ENCODE peak calls at places on chromosomes 7 and 10, in four cellular contexts. J, G, M and S are unnamed samples.

GRCh38 chr10:22027666-22028238 is 24.2 kb upstream of the DNAJC1 start:
- DNase-seq in M (no peak), J (no peak), G (no peak), S (no peak)

GRCh38 chr10:96044686-96045085 is 1.3 kb downstream of the CCNJ start:
- DNase-seq in G (no peak), J (no peak), M (no peak), S (no peak)

GRCh38 chr7:34091330-34091917 is 186.1 kb downstream of the BMPER start:
- DNase-seq in J (peak), M (no peak), G (no peak), S (no peak)

GRCh38 chr10:4181690-4182089 is 396.7 kb upstream of the KLF6 start:
- DNase-seq in G (no peak), M (no peak), J (no peak), S (no peak)

GRCh38 chr10:55852850-55853249 is 508.2 kb downstream of the ZWINT start:
- DNase-seq in M (no peak), G (no peak), J (no peak), S (no peak)

GRCh38 chr10:42973411-42973810 is 103.5 kb upstream of the RET start:
- DNase-seq in G (peak), M (no peak), J (no peak), S (no peak)

GRCh38 chr10:81348003-81348402 is 527.0 kb upstream of the NRG3 start:
- DNase-seq in J (no peak), G (no peak), M (no peak), S (no peak)

GRCh38 chr7:106127984-106128780 is 16.1 kb upstream of the SYPL1 start:
- DNase-seq in J (no peak), G (no peak), M (no peak), S (no peak)

GRCh38 chr7:25926009-25926408 is 226.0 kb upstream of the NFE2L3 start:
- DNase-seq in M (no peak), J (no peak), G (no peak), S (no peak)

GRCh38 chr10:91511549-91512330 is 101.6 kb downstream of the HECTD2 start:
- DNase-seq in M (no peak), J (no peak), G (no peak), S (no peak)

GRCh38 chr7:74587435-74588126 is 69.9 kb upstream of the GTF2I start:
- DNase-seq in J (peak), G (peak), M (peak), S (no peak)

GRCh38 chr7:143395187-143396149 is 13.2 kb downstream of the EPHA1 start:
- DNase-seq in M (no peak), G (no peak), J (no peak), S (no peak)

GRCh38 chr7:5425507-5426225 is 2.0 kb upstream of the TNRC18 start:
- DNase-seq in G (peak), J (no peak), M (peak), S (peak)

DNA sequence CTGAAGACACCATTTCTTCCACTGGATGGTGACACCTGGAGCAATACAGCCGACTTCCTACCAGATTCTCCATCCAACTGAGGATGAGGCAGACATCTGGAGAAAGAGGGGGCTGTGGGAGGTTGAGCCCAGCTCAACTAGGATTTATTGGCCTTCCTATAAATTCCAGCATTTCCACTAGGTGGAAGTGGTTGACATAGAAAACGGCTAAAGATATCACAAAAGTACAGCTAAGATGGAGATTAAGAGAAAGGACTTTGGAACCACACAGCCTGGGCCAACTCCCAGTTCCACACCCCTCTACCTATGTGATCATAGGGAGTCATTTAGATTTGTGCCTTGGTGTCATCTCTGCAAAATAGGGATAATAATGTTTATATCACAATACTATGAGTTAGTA is 61.3 kb upstream of the CAV2 start:
- DNase-seq in M (no peak), J (no peak), G (no peak), S (no peak)
- TF ChIP-seq CTCF in M (no peak), J (no peak), G (no peak), S (no peak)

DNA sequence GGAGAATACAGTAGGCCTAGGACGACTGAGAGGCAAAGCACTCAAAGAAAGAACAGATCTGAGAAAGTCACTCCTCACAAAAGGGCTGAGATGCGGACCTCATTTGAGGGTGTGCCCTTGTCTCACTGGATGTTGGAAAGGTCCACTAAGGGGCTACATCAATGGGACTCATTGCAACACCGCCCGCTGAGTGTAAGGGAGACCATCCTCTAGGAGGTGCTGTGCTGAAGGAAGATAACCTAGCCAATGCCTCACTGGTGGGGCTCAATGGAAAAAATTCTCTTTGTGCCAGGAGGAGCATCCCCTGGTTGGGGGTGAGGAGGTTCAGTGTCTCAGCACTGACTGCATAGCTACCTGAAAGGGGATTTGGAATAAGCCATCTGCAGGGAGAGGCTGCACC is 758.7 kb upstream of the CELF2 start:
- DNase-seq in J (no peak), M (no peak), G (no peak), S (no peak)
- TF ChIP-seq CTCF in J (peak), M (no peak), G (no peak), S (no peak)

GRCh38 chr10:69064762-69065328 is 23.1 kb upstream of the SRGN start:
- DNase-seq in J (no peak), M (no peak), G (no peak), S (no peak)
- TF ChIP-seq CTCF in J (no peak), M (no peak), G (no peak), S (no peak)

DNA sequence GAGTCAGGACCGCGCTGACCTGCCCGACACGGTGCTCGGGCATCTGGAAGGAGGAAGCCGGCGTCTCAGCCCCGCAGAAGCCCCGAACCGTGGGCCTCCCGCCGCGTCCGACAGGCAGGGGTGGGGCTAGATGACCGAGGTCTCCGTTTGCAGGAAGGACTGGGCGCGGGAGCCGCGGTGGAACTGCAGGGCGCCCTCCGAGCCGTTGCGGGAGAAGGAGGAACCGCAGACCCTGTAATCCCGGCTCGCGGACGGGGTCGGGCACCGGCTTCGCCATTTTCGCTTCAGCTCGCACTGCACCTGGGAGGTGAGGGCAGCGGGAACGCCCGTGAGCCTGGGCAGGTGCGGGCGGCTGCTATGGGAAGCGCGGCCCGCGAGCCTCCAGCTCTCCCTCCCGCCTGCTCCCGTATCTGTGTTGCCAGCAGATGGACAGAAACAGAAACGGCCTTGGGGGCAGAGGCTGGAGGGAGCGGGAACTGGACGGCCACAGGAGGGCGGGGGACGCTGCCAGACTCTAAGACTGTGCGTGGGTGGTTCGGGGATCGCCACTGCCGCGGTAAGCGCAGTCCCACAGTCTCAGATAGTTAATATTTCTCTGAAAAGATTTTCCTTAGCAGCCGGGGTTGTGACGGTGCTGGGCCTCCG is 114.1 kb downstream of the VIPR2 start:
- DNase-seq in G (no peak), J (no peak), M (peak), S (no peak)
- TF ChIP-seq CTCF in G (peak), J (no peak), M (peak), S (no peak)

GRCh38 chr7:87325576-87326370 is 19.7 kb upstream of the CROT start:
- DNase-seq in J (no peak), G (no peak), M (no peak), S (no peak)
- TF ChIP-seq CTCF in J (peak), G (no peak), M (no peak), S (no peak)

GRCh38 chr7:128389085-128389814 is 20.5 kb downstream of the IMPDH1 start:
- DNase-seq in G (no peak), J (no peak), M (no peak), S (no peak)
- TF ChIP-seq CTCF in G (no peak), J (no peak), M (no peak), S (no peak)

DNA sequence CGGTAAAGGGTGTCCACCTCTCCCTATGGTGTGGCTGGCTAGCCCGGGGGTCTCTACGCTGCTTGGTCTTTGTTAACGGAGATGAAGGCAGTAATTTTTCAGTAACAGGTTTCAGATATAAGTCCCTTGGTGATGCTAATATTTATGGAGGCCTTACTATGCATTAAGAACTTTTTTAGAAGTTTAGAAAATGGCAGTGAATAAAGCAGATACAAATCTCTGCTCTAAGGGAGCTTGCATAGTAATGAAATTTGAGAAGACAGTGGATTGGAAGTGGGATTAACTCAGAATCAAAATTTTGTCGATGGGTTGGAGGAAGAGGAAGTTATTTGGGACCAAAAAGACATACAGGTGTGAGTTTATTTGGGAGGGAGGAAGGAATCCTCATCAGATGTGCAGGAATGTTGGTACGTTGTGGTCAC is 445 bp downstream of the SSBP1 start:
- DNase-seq in J (no peak), M (no peak), G (no peak), S (no peak)
- TF ChIP-seq CTCF in J (no peak), M (no peak), G (no peak), S (no peak)